ENCODE peak calls at places on chromosome 9, in five cellular contexts. Y is naive thymus-derived CD8-positive, alpha-beta T cell; E is ascending aorta; P is EL; S is fibroblast of the conjunctiva. W is an unnamed sample.
A peak's percentile ranks its signal among the peaks of the same experiment; 100 is the strongest.

GRCh38 chr9:89744730-89745129 is 139.9 kb downstream of the GADD45G start:
- DNase-seq in Y (no peak), E (no peak), P (no peak), S (no peak), W (no peak)

GRCh38 chr9:21580636-21581353 is 98.7 kb upstream of the IFNE start:
- DNase-seq in Y (no peak), E (no peak), P (no peak), S (no peak), W (no peak)

GRCh38 chr9:14271078-14271673 is 42.8 kb downstream of the NFIB start:
- DNase-seq in Y (no peak), E (no peak), P (peak; percentile 55), S (peak; percentile 85), W (peak; percentile 93)

GRCh38 chr9:101477214-101477613 is 41.6 kb upstream of the ALDOB start:
- DNase-seq in Y (no peak), E (no peak), P (no peak), S (no peak), W (no peak)

GRCh38 chr9:130901498-130902203 is 5.0 kb upstream of the QRFP start:
- DNase-seq in Y (no peak), E (no peak), P (peak; percentile 22), S (no peak), W (no peak)

GRCh38 chr9:71909887-71910601 is 949 bp downstream of the ABHD17B start:
- DNase-seq in Y (peak; percentile 23), E (no peak), P (peak; percentile 52), S (peak; percentile 5), W (peak; percentile 58)

GRCh38 chr9:71638627-71639026 is 129.7 kb downstream of the CEMIP2 start:
- DNase-seq in Y (no peak), E (peak; percentile 23), P (no peak), S (no peak), W (no peak)

GRCh38 chr9:130368631-130369103 is 76.1 kb upstream of the ASS1 start:
- DNase-seq in Y (no peak), E (no peak), P (no peak), S (no peak), W (peak; percentile 57)

GRCh38 chr9:316382-316965 is 101.8 kb downstream of the DOCK8 start:
- DNase-seq in Y (no peak), E (no peak), P (no peak), S (no peak), W (no peak)

GRCh38 chr9:135222991-135223760 is 135.7 kb downstream of the OLFM1 start:
- DNase-seq in Y (no peak), E (no peak), P (no peak), S (no peak), W (no peak)

GRCh38 chr9:7258688-7259396 is 501.1 kb downstream of the KDM4C start:
- DNase-seq in Y (no peak), E (no peak), P (no peak), S (no peak), W (no peak)

GRCh38 chr9:95852059-95853032 is 23.1 kb upstream of the ERCC6L2 start:
- DNase-seq in Y (no peak), E (no peak), P (peak; percentile 79), S (no peak), W (peak; percentile 63)

GRCh38 chr9:113493080-113493615 is 29.6 kb downstream of the RGS3 start:
- DNase-seq in Y (no peak), E (no peak), P (no peak), S (no peak), W (no peak)

GRCh38 chr9:110189001-110189400 is 19.0 kb downstream of the C9orf152 start:
- DNase-seq in Y (no peak), E (no peak), P (no peak), S (no peak), W (no peak)

GRCh38 chr9:4297795-4298254 is 2.0 kb downstream of the GLIS3 start:
- DNase-seq in Y (peak; percentile 54), E (peak; percentile 19), P (peak; percentile 84), S (peak; percentile 51), W (peak; percentile 84)

GRCh38 chr9:108117775-108118174 is 628.2 kb upstream of the KLF4 start:
- DNase-seq in Y (no peak), E (no peak), P (no peak), S (no peak), W (no peak)

GRCh38 chr9:72586388-72587160 is 65.2 kb downstream of the TMC1 start:
- DNase-seq in Y (no peak), E (no peak), P (peak; percentile 90), S (peak; percentile 69), W (peak; percentile 82)

GRCh38 chr9:82675605-82676004 is 387.3 kb downstream of the RASEF start:
- DNase-seq in Y (no peak), E (no peak), P (no peak), S (no peak), W (no peak)

GRCh38 chr9:33023661-33024060 is 1.4 kb upstream of the DNAJA1 start:
- DNase-seq in Y (no peak), E (no peak), P (no peak), S (no peak), W (no peak)

GRCh38 chr9:4970970-4971641 is 14.0 kb upstream of the JAK2 start:
- DNase-seq in Y (no peak), E (no peak), P (no peak), S (no peak), W (peak; percentile 24)

GRCh38 chr9:107674937-107675277 is 185.3 kb upstream of the KLF4 start:
- DNase-seq in Y (no peak), E (no peak), P (peak; percentile 13), S (no peak), W (no peak)

GRCh38 chr9:128912270-128912853 is 8.4 kb upstream of the PHYHD1 start:
- DNase-seq in Y (no peak), E (no peak), P (peak; percentile 93), S (peak; percentile 44), W (peak; percentile 91)

GRCh38 chr9:123397975-123398374 is 42.0 kb downstream of the CRB2 start:
- DNase-seq in Y (no peak), E (no peak), P (no peak), S (no peak), W (no peak)

GRCh38 chr9:138053996-138054752 is 176.6 kb downstream of the CACNA1B start:
- DNase-seq in Y (no peak), E (no peak), P (no peak), S (no peak), W (no peak)

GRCh38 chr9:78575041-78575440 is 278.1 kb downstream of the PSAT1 start:
- DNase-seq in Y (no peak), E (no peak), P (no peak), S (no peak), W (no peak)

GRCh38 chr9:108913391-108913790 is 20.5 kb downstream of the ELP1 start:
- DNase-seq in Y (no peak), E (no peak), P (no peak), S (no peak), W (no peak)

GRCh38 chr9:30362368-30362767 is 2022.1 kb upstream of the ACO1 start:
- DNase-seq in Y (no peak), E (no peak), P (no peak), S (no peak), W (no peak)

GRCh38 chr9:131954299-131954698 is 125.4 kb downstream of the MED27 start:
- DNase-seq in Y (no peak), E (no peak), P (no peak), S (no peak), W (no peak)

GRCh38 chr9:91680129-91680528 is 256.5 kb upstream of the NFIL3 start:
- DNase-seq in Y (no peak), E (no peak), P (peak; percentile 26), S (no peak), W (no peak)

GRCh38 chr9:68951879-68952659 is 61.8 kb downstream of the PRKACG start:
- DNase-seq in Y (no peak), E (no peak), P (no peak), S (no peak), W (no peak)

GRCh38 chr9:75238311-75238976 is 150.1 kb downstream of the OSTF1 start:
- DNase-seq in Y (peak; percentile 34), E (no peak), P (peak; percentile 52), S (peak; percentile 20), W (peak; percentile 65)

GRCh38 chr9:107833295-107833694 is 343.7 kb upstream of the KLF4 start:
- DNase-seq in Y (no peak), E (no peak), P (no peak), S (peak; percentile 61), W (no peak)

GRCh38 chr9:119322137-119322695 is 47.0 kb downstream of the BRINP1 start:
- DNase-seq in Y (no peak), E (no peak), P (no peak), S (no peak), W (no peak)